ENCODE peak calls at places on chromosome 6, in ten cellular contexts. P is left lung; Y is naive thymus-derived CD4-positive, alpha-beta T cell; D is IMR-90; L is CD8-positive, alpha-beta T cell; S is adrenal gland; B is CD4-positive, alpha-beta memory T cell; I is lung; A is psoas muscle; J is breast epithelium. K is an unnamed sample.

GRCh38 chr6:78701407-78701806 is 165.9 kb upstream of the IRAK1BP1 start:
- DNase-seq in S (no peak), I (no peak), B (no peak), J (no peak), L (no peak), D (peak), P (no peak), Y (no peak), A (no peak), K (no peak)

GRCh38 chr6:27706431-27706830 is 205.8 kb downstream of the OR2B2 start:
- DNase-seq in A (no peak), D (no peak), L (no peak), I (no peak), Y (no peak), J (no peak), P (no peak), B (no peak), S (no peak), K (no peak)

GRCh38 chr6:51323056-51323455 is 504.4 kb downstream of the TFAP2B start:
- DNase-seq in I (no peak), P (no peak), D (no peak), B (no peak), Y (no peak), L (no peak), S (no peak), J (no peak), A (no peak), K (no peak)

GRCh38 chr6:125375841-125376240 is 74.1 kb upstream of the HDDC2 start:
- DNase-seq in J (no peak), S (no peak), I (no peak), A (no peak), D (no peak), P (no peak), Y (no peak), B (no peak), L (no peak), K (no peak)

GRCh38 chr6:116405663-116406329 is 35.0 kb downstream of the DSE start:
- DNase-seq in J (no peak), P (no peak), A (no peak), Y (no peak), S (no peak), D (peak), B (no peak), I (no peak), L (no peak), K (no peak)

GRCh38 chr6:63598001-63598250 is 25.6 kb downstream of the LOC128125822 start:
- DNase-seq in D (no peak), S (no peak), I (no peak), A (no peak), Y (no peak), B (no peak), P (no peak), L (no peak), J (no peak), K (no peak)

GRCh38 chr6:13624871-13625288 is 9.7 kb downstream of the NOL7 start:
- DNase-seq in Y (peak), S (no peak), A (no peak), P (no peak), B (peak), D (peak), L (no peak), J (no peak), I (no peak), K (no peak)

GRCh38 chr6:112683926-112684325 is 336.8 kb downstream of the RFPL4B start:
- DNase-seq in D (peak), P (no peak), I (no peak), S (no peak), J (no peak), B (no peak), Y (no peak), L (no peak), A (no peak), K (no peak)

GRCh38 chr6:145069966-145070365 is 665.4 kb downstream of the EPM2A start:
- DNase-seq in Y (no peak), J (no peak), I (no peak), A (no peak), P (no peak), B (no peak), D (peak), L (no peak), S (no peak), K (no peak)

GRCh38 chr6:53313784-53314382 is 34.9 kb downstream of the ELOVL5 start:
- DNase-seq in S (peak), Y (no peak), L (no peak), A (no peak), P (no peak), B (no peak), D (peak), J (no peak), I (no peak), K (no peak)

GRCh38 chr6:48979085-48979484 is 484.0 kb downstream of the MMUT start:
- DNase-seq in S (no peak), L (no peak), B (no peak), A (no peak), J (no peak), Y (no peak), P (no peak), I (no peak), D (no peak), K (no peak)

GRCh38 chr6:137309078-137309762 is 90.0 kb upstream of the IFNGR1 start:
- DNase-seq in S (peak), A (peak), D (peak), B (no peak), L (no peak), J (peak), P (peak), Y (no peak), I (peak), K (peak)

GRCh38 chr6:106883808-106884262 is 90.7 kb downstream of the CD24 start:
- DNase-seq in Y (no peak), A (no peak), J (no peak), P (no peak), D (no peak), S (no peak), L (no peak), B (no peak), I (no peak), K (no peak)

GRCh38 chr6:137571854-137572253 is 77.7 kb upstream of the OLIG3 start:
- DNase-seq in Y (peak), D (peak), A (no peak), J (no peak), P (no peak), L (peak), I (peak), B (peak), S (no peak), K (no peak)

GRCh38 chr6:73538116-73538779 is 17.4 kb upstream of the EEF1A1 start:
- DNase-seq in A (no peak), B (no peak), P (no peak), S (no peak), D (no peak), L (no peak), J (no peak), I (no peak), Y (no peak), K (no peak)

GRCh38 chr6:121959501-121959900 is 440.0 kb upstream of the HSF2 start:
- DNase-seq in I (no peak), S (no peak), Y (peak), L (no peak), J (no peak), B (no peak), A (no peak), D (no peak), P (no peak), K (no peak)

GRCh38 chr6:12403201-12403826 is 113.2 kb downstream of the EDN1 start:
- DNase-seq in Y (no peak), B (no peak), A (no peak), J (no peak), L (no peak), P (no peak), I (no peak), S (peak), D (peak), K (no peak)

GRCh38 chr6:8337147-8337546 is 98.2 kb downstream of the SLC35B3 start:
- DNase-seq in P (no peak), Y (no peak), D (no peak), J (no peak), B (no peak), I (no peak), L (no peak), A (no peak), S (no peak), K (no peak)

DNA sequence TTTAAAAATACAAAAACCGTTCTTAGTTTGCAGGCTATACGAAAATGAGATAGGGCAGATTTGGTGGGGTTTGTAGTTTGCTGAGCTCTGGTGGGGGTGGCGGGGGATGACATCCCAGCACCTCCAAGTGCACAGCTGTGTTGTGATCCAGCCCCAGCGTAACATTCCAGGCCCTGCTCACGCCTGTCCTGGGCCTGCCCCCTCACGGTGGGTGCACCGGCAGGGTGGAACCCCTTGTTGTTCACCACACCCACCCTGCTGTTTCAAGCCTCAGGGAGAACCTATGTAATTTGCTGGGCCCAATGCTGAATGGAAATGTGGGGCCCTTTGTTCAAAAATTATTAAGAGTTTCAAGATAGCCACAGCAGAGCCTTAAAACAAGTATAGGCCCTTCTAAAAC is 25.0 kb downstream of the ARMC2 start:
- DNase-seq in J (no peak), Y (no peak), P (no peak), A (no peak), I (no peak), D (no peak), B (no peak), S (no peak), L (no peak), K (no peak)
- H3K27ac ChIP-seq in J (peak), Y (no peak), P (peak), A (no peak), I (peak), D (no peak), B (peak), S (no peak), L (no peak), K (peak)

GRCh38 chr6:89084542-89084941 is 4.0 kb downstream of the PNRC1 start:
- DNase-seq in B (peak), P (no peak), S (no peak), J (no peak), I (no peak), L (no peak), D (no peak), A (no peak), Y (peak), K (no peak)

GRCh38 chr6:89082439-89082838 is 1.9 kb downstream of the PNRC1 start:
- DNase-seq in B (peak), S (no peak), I (no peak), L (no peak), J (no peak), P (no peak), A (no peak), D (peak), Y (peak), K (no peak)

GRCh38 chr6:89087881-89088280 is 7.3 kb downstream of the PNRC1 start:
- DNase-seq in J (no peak), D (no peak), B (no peak), I (no peak), Y (no peak), S (no peak), L (no peak), P (no peak), A (no peak), K (no peak)

GRCh38 chr6:89085409-89086012 is 5.0 kb downstream of the PNRC1 start:
- DNase-seq in Y (peak), P (no peak), S (no peak), A (no peak), J (no peak), I (no peak), D (no peak), L (no peak), B (peak), K (no peak)

DNA sequence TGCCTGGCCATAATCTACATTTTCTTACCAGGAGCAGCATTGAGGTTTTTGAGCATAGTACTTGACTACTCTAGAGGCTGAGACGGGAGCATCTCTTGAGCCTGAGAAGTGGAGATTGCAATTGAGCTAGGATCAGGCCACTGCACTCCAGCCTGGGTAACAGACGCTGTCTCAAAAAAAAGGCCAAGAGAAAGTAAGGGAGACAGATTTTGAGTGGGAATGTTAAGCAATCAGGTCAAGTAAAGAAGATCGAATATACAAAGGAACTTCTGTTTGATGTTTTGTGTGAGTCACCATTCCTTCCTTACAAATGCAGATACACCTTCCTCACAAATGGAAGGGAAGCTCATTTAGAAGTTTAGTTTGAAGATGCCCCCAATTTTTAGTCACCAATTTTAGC is 4.4 kb downstream of the PNRC1 start:
- DNase-seq in P (no peak), I (no peak), A (no peak), L (no peak), B (no peak), Y (peak), D (peak), J (no peak), S (no peak), K (no peak)
- H3K27ac ChIP-seq in P (peak), I (no peak), A (peak), L (no peak), B (no peak), Y (no peak), D (no peak), J (peak), S (peak), K (no peak)

GRCh38 chr6:42960243-42961019 is at the start of gene GNMT:
- DNase-seq in J (peak), P (peak), Y (peak), S (peak), I (peak), A (peak), L (peak), B (peak), D (no peak), K (peak)
- H3K27ac ChIP-seq in J (peak), P (no peak), Y (peak), S (peak), I (no peak), A (no peak), L (no peak), B (no peak), D (no peak), K (peak)

GRCh38 chr6:154277578-154278128 is 79.0 kb downstream of the IPCEF1 start:
- DNase-seq in B (no peak), D (no peak), A (no peak), Y (no peak), I (no peak), S (no peak), L (no peak), J (no peak), P (no peak), K (no peak)

GRCh38 chr6:154274175-154274574 is 82.4 kb downstream of the IPCEF1 start:
- DNase-seq in J (no peak), D (no peak), A (no peak), S (no peak), P (no peak), L (no peak), B (no peak), I (no peak), Y (no peak), K (no peak)

DNA sequence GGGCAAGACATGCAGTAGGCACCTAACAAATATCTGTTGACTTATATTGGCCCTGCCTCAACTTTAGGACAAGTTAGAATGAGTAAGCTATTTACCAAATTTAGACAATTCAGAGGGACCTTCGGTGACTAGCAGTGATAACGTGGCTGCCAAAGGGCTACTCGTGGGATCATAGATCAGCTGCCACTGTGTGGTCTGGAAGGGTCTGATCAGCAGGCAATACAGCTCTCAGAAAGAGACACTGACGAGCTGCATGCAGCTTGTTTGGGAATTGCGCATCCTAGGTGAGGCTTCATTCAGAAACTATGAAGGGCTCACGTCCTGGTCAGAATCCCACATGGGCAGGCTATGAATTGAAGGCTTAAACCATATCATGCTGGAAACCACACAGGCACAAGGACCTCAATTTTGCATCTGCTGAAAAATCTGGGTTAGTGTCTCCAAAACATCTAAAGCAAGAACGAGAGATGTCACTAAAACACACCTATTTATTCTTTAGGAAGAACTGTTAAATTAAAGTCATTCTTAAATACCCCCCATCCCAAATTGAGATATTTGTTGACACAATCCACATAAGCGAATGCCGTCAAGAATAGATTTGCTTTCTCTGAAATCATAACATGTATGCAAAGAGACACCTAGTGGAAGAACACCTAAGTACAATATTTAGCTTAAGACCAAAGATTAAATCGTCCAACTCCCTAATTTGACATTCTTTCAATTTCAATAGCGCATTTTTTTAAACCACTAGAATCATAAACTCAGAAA is 79.6 kb downstream of the IPCEF1 start:
- DNase-seq in Y (peak), J (no peak), L (no peak), D (peak), B (peak), I (no peak), S (no peak), P (no peak), A (no peak), K (no peak)
- H3K27ac ChIP-seq in Y (peak), J (no peak), L (no peak), D (no peak), B (no peak), I (no peak), S (no peak), P (no peak), A (no peak), K (no peak)

GRCh38 chr6:105786449-105786848 is 299.7 kb upstream of the PRDM1 start:
- DNase-seq in J (peak), B (no peak), I (no peak), D (no peak), P (no peak), L (no peak), A (no peak), Y (no peak), S (no peak), K (no peak)

GRCh38 chr6:105783333-105783945 is 302.7 kb upstream of the PRDM1 start:
- DNase-seq in L (no peak), B (no peak), P (no peak), A (no peak), Y (no peak), S (no peak), D (no peak), J (no peak), I (no peak), K (no peak)

GRCh38 chr6:105784179-105784578 is 302.0 kb upstream of the PRDM1 start:
- DNase-seq in D (no peak), A (no peak), B (no peak), S (no peak), I (no peak), L (no peak), P (no peak), Y (no peak), J (no peak), K (no peak)

GRCh38 chr6:105786890-105787655 is 299.1 kb upstream of the PRDM1 start:
- DNase-seq in B (no peak), L (no peak), I (no peak), Y (no peak), P (no peak), S (no peak), A (no peak), D (no peak), J (no peak), K (no peak)

GRCh38 chr6:105785412-105785811 is 300.7 kb upstream of the PRDM1 start:
- DNase-seq in Y (no peak), S (no peak), L (no peak), B (no peak), J (no peak), A (no peak), I (no peak), P (peak), D (no peak), K (no peak)
- H3K27ac ChIP-seq in Y (no peak), S (peak), L (no peak), B (no peak), J (no peak), A (no peak), I (no peak), P (peak), D (no peak), K (no peak)

DNA sequence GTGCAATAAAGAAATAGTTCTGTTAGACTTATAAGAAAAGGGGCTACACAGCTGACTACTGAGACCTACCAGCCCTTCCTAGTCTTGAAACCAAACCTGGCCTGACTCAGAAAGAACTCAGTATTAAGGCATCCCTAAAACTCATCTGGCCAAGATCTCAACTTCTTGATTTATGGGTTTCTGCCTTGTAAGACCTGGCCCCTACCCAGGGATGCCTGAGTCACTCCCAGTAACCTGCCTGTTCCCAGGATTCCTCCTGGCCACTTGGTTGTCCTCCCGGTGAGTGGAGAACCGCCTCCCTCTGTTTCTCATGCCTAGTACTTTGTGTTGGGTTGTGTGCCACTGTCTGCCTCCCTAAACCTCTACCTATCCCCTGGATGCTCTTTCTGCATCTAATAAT is 189.4 kb upstream of the PREP start:
- DNase-seq in Y (no peak), A (no peak), D (peak), S (peak), J (no peak), P (no peak), B (no peak), L (no peak), I (no peak), K (no peak)
- H3K27ac ChIP-seq in Y (no peak), A (no peak), D (no peak), S (no peak), J (peak), P (no peak), B (no peak), L (no peak), I (no peak), K (no peak)